ENCODE peak calls at places on chromosomes 12 and 14, in nine cellular contexts. N is testis, M is GM23338, U is glutamatergic neuron, C is NCI-H1930, K is WTC11, G is heart right ventricle, D is NCI-H774, F is lung microvascular endothelial cell. V is an unnamed sample.

GRCh38 chr12:113103756-113104450 is 31.7 kb downstream of the RASAL1 start:
- DNase-seq in G (no peak), N (peak), C (peak), D (no peak), U (no peak), F (no peak), M (peak), K (peak), V (no peak)

GRCh38 chr12:62862259-62862881 is 72.6 kb downstream of the PPM1H start:
- DNase-seq in U (no peak), C (no peak), K (no peak), N (no peak), D (no peak), G (no peak), F (peak), M (no peak), V (no peak)

GRCh38 chr12:53443955-53444354 is 2.4 kb downstream of the PRR13 start:
- DNase-seq in K (no peak), C (no peak), M (peak), F (no peak), U (no peak), D (no peak), N (no peak), G (no peak), V (no peak)

GRCh38 chr14:106556665-106557289 is 1030.4 kb downstream of the TMEM121 start:
- DNase-seq in C (peak), K (peak), M (peak), U (no peak), N (peak), G (peak), F (peak), D (peak), V (peak)

GRCh38 chr12:22543246-22544037 is 900 bp downstream of the C2CD5 start:
- DNase-seq in D (peak), G (peak), K (peak), C (peak), M (peak), F (peak), U (peak), N (peak), V (peak)

GRCh38 chr12:33588082-33588712 is 148.6 kb upstream of the SYT10 start:
- DNase-seq in M (peak), K (no peak), U (no peak), N (no peak), D (no peak), G (no peak), C (no peak), F (peak), V (no peak)

GRCh38 chr12:47249719-47250506 is 170.2 kb upstream of the AMIGO2 start:
- DNase-seq in N (no peak), D (no peak), M (no peak), G (no peak), K (no peak), C (no peak), F (no peak), U (no peak), V (no peak)

GRCh38 chr12:106058256-106059182 is 80.2 kb downstream of the NUAK1 start:
- DNase-seq in U (no peak), G (no peak), C (no peak), K (no peak), F (peak), M (no peak), D (no peak), N (no peak), V (no peak)

GRCh38 chr14:75333523-75334190 is 55.0 kb downstream of the FOS start:
- DNase-seq in K (no peak), N (no peak), C (no peak), M (no peak), U (no peak), G (no peak), F (no peak), D (no peak), V (no peak)

GRCh38 chr14:92792885-92793284 is 1.2 kb upstream of the GOLGA5 start:
- DNase-seq in K (no peak), D (no peak), F (peak), C (no peak), M (peak), U (no peak), G (no peak), N (no peak), V (no peak)

GRCh38 chr12:107318804-107319535 is 225.6 kb upstream of the CRY1 start:
- DNase-seq in N (peak), F (peak), K (peak), M (peak), C (no peak), U (peak), G (no peak), D (peak), V (peak)

GRCh38 chr14:74324945-74325361 is 22.2 kb upstream of the ABCD4 start:
- DNase-seq in C (no peak), F (peak), K (peak), U (no peak), D (no peak), G (no peak), M (peak), N (no peak), V (no peak)

GRCh38 chr14:100749967-100750597 is 23.4 kb downstream of the DLK1 start:
- DNase-seq in G (no peak), C (no peak), N (no peak), U (no peak), K (no peak), D (no peak), M (no peak), F (no peak), V (no peak)

GRCh38 chr14:74257988-74258704 is 18.9 kb downstream of the VSX2 start:
- DNase-seq in K (no peak), D (no peak), N (no peak), F (no peak), C (no peak), G (no peak), U (peak), M (peak), V (no peak)

GRCh38 chr14:72332054-72332453 is 399.8 kb downstream of the RGS6 start:
- DNase-seq in F (no peak), G (no peak), K (no peak), C (no peak), M (no peak), U (no peak), D (no peak), N (peak), V (no peak)

GRCh38 chr12:106309671-106310313 is 7.3 kb downstream of the TCP11L2 start:
- DNase-seq in U (no peak), D (no peak), F (no peak), C (no peak), N (no peak), G (no peak), K (no peak), M (no peak), V (no peak)

GRCh38 chr14:29607129-29607528 is 320.5 kb downstream of the PRKD1 start:
- DNase-seq in N (no peak), M (no peak), F (no peak), K (no peak), U (no peak), C (no peak), G (no peak), D (no peak), V (no peak)

GRCh38 chr12:41034686-41035085 is 153.4 kb upstream of the PDZRN4 start:
- DNase-seq in F (no peak), U (no peak), K (no peak), C (no peak), M (no peak), D (no peak), N (peak), G (no peak), V (no peak)

GRCh38 chr12:46357438-46358324 is 14.9 kb downstream of the SLC38A2 start:
- DNase-seq in F (peak), M (peak), C (no peak), D (no peak), K (no peak), N (no peak), U (no peak), G (no peak), V (no peak)

GRCh38 chr12:129641916-129642315 is 261.9 kb downstream of the TMEM132D start:
- DNase-seq in K (no peak), U (no peak), F (no peak), M (no peak), C (no peak), G (no peak), N (no peak), D (no peak), V (no peak)

GRCh38 chr12:88248606-88249005 is 106.5 kb downstream of the TMTC3 start:
- DNase-seq in U (no peak), N (no peak), C (no peak), K (no peak), F (no peak), G (no peak), M (no peak), D (no peak), V (no peak)

GRCh38 chr14:22849212-22849819 is 12.9 kb downstream of the MMP14 start:
- DNase-seq in N (peak), F (no peak), M (peak), U (no peak), D (no peak), G (peak), K (no peak), C (no peak), V (peak)

GRCh38 chr12:13179159-13180074 is 17.1 kb upstream of the EMP1 start:
- DNase-seq in F (no peak), G (peak), U (peak), C (no peak), D (no peak), M (peak), N (peak), K (peak), V (peak)

GRCh38 chr12:32379213-32379612 is 20.1 kb upstream of the FGD4 start:
- DNase-seq in F (no peak), G (no peak), M (no peak), U (no peak), C (no peak), N (no peak), D (no peak), K (no peak), V (no peak)

GRCh38 chr14:102872020-102872419 is 50.4 kb upstream of the AMN start:
- DNase-seq in M (no peak), N (no peak), G (no peak), D (no peak), U (no peak), C (no peak), F (no peak), K (no peak), V (no peak)

GRCh38 chr14:72173038-72173720 is 240.9 kb downstream of the RGS6 start:
- DNase-seq in G (no peak), K (no peak), F (no peak), N (no peak), D (no peak), M (no peak), U (no peak), C (no peak), V (no peak)

GRCh38 chr14:94111276-94112095 is 950 bp downstream of the IFI27 start:
- DNase-seq in G (peak), F (peak), D (no peak), K (no peak), N (peak), U (no peak), M (no peak), C (no peak), V (no peak)

GRCh38 chr14:44449694-44450093 is 57.4 kb downstream of the FSCB start:
- DNase-seq in F (no peak), K (no peak), M (no peak), G (no peak), C (no peak), N (no peak), U (no peak), D (no peak), V (peak)